ENCODE peak calls at places on chromosome 15, in four cellular contexts. P, C, S and X are unnamed samples.

GRCh38 chr15:56786966-56787365 is 53.7 kb upstream of the ZNF280D start:
- DNase-seq in S (no peak), C (no peak), P (no peak), X (no peak)

GRCh38 chr15:82108489-82109078 is 62.8 kb upstream of the MEX3B start:
- DNase-seq in C (no peak), S (peak; percentile 67), P (peak; percentile 54), X (peak; percentile 78)

GRCh38 chr15:48049736-48050135 is 71.1 kb upstream of the SLC24A5 start:
- DNase-seq in C (no peak), S (peak; percentile 33), P (no peak), X (no peak)

GRCh38 chr15:85527907-85528306 is 147.5 kb downstream of the AKAP13 start:
- DNase-seq in C (no peak), S (no peak), P (no peak), X (no peak)

GRCh38 chr15:72998681-72999466 is 53.4 kb upstream of the NEO1 start:
- DNase-seq in S (peak; percentile 75), P (peak; percentile 27), C (no peak), X (no peak)

GRCh38 chr15:22968356-22968755 is 11.8 kb downstream of the CYFIP1 start:
- DNase-seq in S (peak; percentile 89), P (no peak), C (no peak), X (no peak)

GRCh38 chr15:46365612-46366011 is 730.8 kb downstream of the SQOR start:
- DNase-seq in P (no peak), S (no peak), C (no peak), X (no peak)

GRCh38 chr15:42082832-42083604 is 11.3 kb downstream of the PLA2G4D start:
- DNase-seq in S (no peak), C (no peak), P (no peak), X (no peak)

GRCh38 chr15:87354661-87355410 is 901.7 kb downstream of the NTRK3 start:
- DNase-seq in P (no peak), C (no peak), S (peak; percentile 92), X (no peak)

GRCh38 chr15:35705030-35705884 is 159.3 kb upstream of the DPH6 start:
- DNase-seq in S (no peak), P (no peak), C (no peak), X (no peak)

GRCh38 chr15:37099321-37100108 is 834 bp downstream of the MEIS2 start:
- DNase-seq in S (peak; percentile 65), P (no peak), C (peak; percentile 50), X (peak; percentile 26)

GRCh38 chr15:53522878-53523455 is 236.5 kb downstream of the WDR72 start:
- DNase-seq in P (peak; percentile 15), S (peak; percentile 24), C (no peak), X (peak; percentile 15)

GRCh38 chr15:56598991-56599390 is 134.1 kb upstream of the MNS1 start:
- DNase-seq in S (peak; percentile 53), P (no peak), C (no peak), X (no peak)

GRCh38 chr15:79769081-79769481 is 127.7 kb downstream of the MTHFS start:
- DNase-seq in P (no peak), S (peak; percentile 21), C (no peak), X (no peak)

GRCh38 chr15:59436774-59437472 is 1.1 kb upstream of the FAM81A start:
- DNase-seq in C (no peak), S (no peak), P (no peak), X (no peak)

GRCh38 chr15:64775551-64776401 is at the start of gene RBPMS2:
- DNase-seq in S (no peak), C (no peak), P (no peak), X (peak; percentile 61)

GRCh38 chr15:95868450-95868849 is 462.1 kb upstream of the NR2F2 start:
- DNase-seq in S (no peak), P (no peak), C (no peak), X (no peak)

GRCh38 chr15:56871180-56871579 is 47.3 kb upstream of the TCF12 start:
- DNase-seq in S (peak; percentile 72), P (no peak), C (no peak), X (no peak)

GRCh38 chr15:63157891-63158431 is 684 bp upstream of the RPS27L start:
- DNase-seq in P (peak; percentile 27), C (peak; percentile 50), S (peak; percentile 52), X (peak; percentile 23)

GRCh38 chr15:54280726-54281125 is 302.5 kb downstream of the UNC13C start:
- DNase-seq in S (no peak), C (no peak), P (no peak), X (no peak)

GRCh38 chr15:88701561-88702095 is 62.8 kb downstream of the ISG20 start:
- DNase-seq in S (peak; percentile 23), C (no peak), P (no peak), X (no peak)

GRCh38 chr15:50675524-50676144 is 11.0 kb downstream of the TRPM7 start:
- DNase-seq in P (no peak), S (peak; percentile 49), C (no peak), X (no peak)

GRCh38 chr15:92803852-92804609 is 96.1 kb upstream of the CHD2 start:
- DNase-seq in P (peak; percentile 71), C (no peak), S (peak; percentile 100), X (no peak)

GRCh38 chr15:90205886-90206285 is 4.8 kb downstream of the SEMA4B start:
- DNase-seq in P (no peak), C (no peak), S (peak; percentile 61), X (no peak)

GRCh38 chr15:93413745-93414144 is 324.7 kb upstream of the RGMA start:
- DNase-seq in C (no peak), S (no peak), P (no peak), X (no peak)

GRCh38 chr15:67303490-67304363 is 49.1 kb downstream of the IQCH start:
- DNase-seq in S (peak; percentile 69), C (no peak), P (peak; percentile 28), X (peak; percentile 17)

GRCh38 chr15:100468265-100468664 is 60.5 kb downstream of the CERS3 start:
- DNase-seq in C (no peak), S (no peak), P (no peak), X (no peak)

GRCh38 chr15:31016446-31016915 is 25.1 kb upstream of the MTMR10 start:
- DNase-seq in P (no peak), C (no peak), S (peak; percentile 83), X (no peak)

GRCh38 chr15:69987492-69988482 is 109.9 kb downstream of the TLE3 start:
- DNase-seq in S (no peak), P (peak; percentile 36), C (no peak), X (no peak)

GRCh38 chr15:66939451-66940023 is 125.9 kb upstream of the SMAD3 start:
- DNase-seq in P (no peak), C (no peak), S (no peak), X (no peak)